ENCODE peak calls at places on chromosomes 13 and 19, in ten cellular contexts. K is NCI-H187 treated with DMSO at 0.1 percent for 48 hours; F is ELF-1; P is CMK; A is nephron progenitor cell; Y is amygdala; X is stimulated activated CD8-positive, alpha-beta memory T cell treated with anti-CD3 and anti-CD28 coated beads, Interleukin-4, amount 100 ng/mL, for 4 hours; Z is tibial artery; R is substantia nigra; L is SW480. M is an unnamed sample.

GRCh38 chr13:20391597-20392452 is 133.8 kb downstream of the CRYL1 start:
- DNase-seq in A (peak), F (peak), L (no peak), Y (no peak), Z (no peak), X (no peak), R (no peak), K (no peak), P (no peak), M (peak)

GRCh38 chr13:50838701-50839100 is 4.8 kb downstream of the DLEU7 start:
- DNase-seq in L (no peak), A (no peak), K (no peak), P (no peak), Z (no peak), Y (no peak), X (no peak), F (no peak), R (no peak), M (no peak)

GRCh38 chr19:10863107-10863700 is 8.1 kb upstream of the CARM1 start:
- DNase-seq in K (no peak), A (peak), R (no peak), X (no peak), F (peak), L (no peak), Y (no peak), Z (peak), P (no peak), M (peak)

GRCh38 chr19:55962186-55962585 is 14.6 kb downstream of the NLRP8 start:
- DNase-seq in K (no peak), X (no peak), A (no peak), L (peak), P (no peak), Y (no peak), Z (no peak), R (no peak), F (no peak), M (no peak)

GRCh38 chr13:71773534-71773933 is 93.5 kb downstream of the DACH1 start:
- DNase-seq in P (no peak), K (no peak), L (peak), X (no peak), F (no peak), Y (no peak), A (no peak), R (no peak), Z (no peak), M (no peak)

GRCh38 chr13:41605319-41606285 is 148.3 kb downstream of the RGCC start:
- DNase-seq in Z (no peak), A (no peak), Y (no peak), X (no peak), P (no peak), F (no peak), R (no peak), L (no peak), K (no peak), M (no peak)

GRCh38 chr13:75489502-75490263 is 7.7 kb upstream of the TBC1D4 start:
- DNase-seq in L (peak), Z (no peak), Y (no peak), P (no peak), K (no peak), X (no peak), R (no peak), A (no peak), F (no peak), M (no peak)

GRCh38 chr13:21014666-21015170 is 46.7 kb downstream of the LATS2 start:
- DNase-seq in A (no peak), L (no peak), K (no peak), F (no peak), R (no peak), Y (no peak), X (no peak), P (no peak), Z (peak), M (no peak)

GRCh38 chr19:51366999-51367564 is 894 bp upstream of the ETFB start:
- DNase-seq in P (peak), K (no peak), A (peak), X (no peak), F (no peak), R (no peak), Z (no peak), Y (peak), L (no peak), M (peak)

GRCh38 chr19:48698046-48698445 is 2.3 kb downstream of the FUT2 start:
- DNase-seq in Z (no peak), R (no peak), F (no peak), A (no peak), Y (no peak), X (no peak), L (peak), P (peak), K (no peak), M (no peak)

GRCh38 chr19:13646758-13647157 is 117.6 kb upstream of the MRI1 start:
- DNase-seq in A (no peak), R (no peak), P (no peak), F (no peak), L (no peak), Z (no peak), Y (no peak), K (no peak), X (no peak), M (no peak)

GRCh38 chr19:14023404-14024235 is 4.3 kb upstream of the RLN3 start:
- DNase-seq in K (no peak), L (peak), R (no peak), F (peak), A (peak), Z (no peak), X (no peak), P (peak), Y (no peak), M (peak)

GRCh38 chr13:109145631-109146030 is 516.2 kb downstream of the MYO16 start:
- DNase-seq in A (peak), Z (no peak), R (peak), P (no peak), L (peak), X (no peak), F (peak), K (no peak), Y (no peak), M (no peak)

GRCh38 chr13:40667622-40667978 is 1.2 kb upstream of the FOXO1 start:
- DNase-seq in L (no peak), P (no peak), X (no peak), Z (peak), Y (no peak), R (no peak), A (peak), F (no peak), K (no peak), M (no peak)

GRCh38 chr19:41801682-41802317 is 5.4 kb downstream of the CEACAM3 start:
- DNase-seq in F (no peak), P (no peak), A (no peak), K (no peak), Y (no peak), L (no peak), R (no peak), X (no peak), Z (no peak), M (no peak)